ENCODE peak calls at places on chromosomes 3 and 15, in seven cellular contexts. One of them, this sample, is unnamed.

GRCh38 chr3:16085884-16086608 is 88.4 kb upstream of the GALNT15 start:
- DNase-seq in mesendoderm: no peak
- DNase-seq in trophoblast cell: no peak
- DNase-seq in neuronal stem cell: no peak
- DNase-seq in IMR-90: no peak
- DNase-seq in H1: no peak
- DNase-seq in mesenchymal stem cell: no peak
- DNase-seq in this sample: no peak

GRCh38 chr3:46191730-46192129 is 16.4 kb downstream of the CCR1 start:
- DNase-seq in H1: no peak
- DNase-seq in neuronal stem cell: no peak
- DNase-seq in mesenchymal stem cell: no peak
- DNase-seq in trophoblast cell: no peak
- DNase-seq in IMR-90: no peak
- DNase-seq in mesendoderm: no peak
- DNase-seq in this sample: no peak

GRCh38 chr3:32959370-32959769 is 7.9 kb downstream of the CCR4 start:
- DNase-seq in H1: peak
- DNase-seq in neuronal stem cell: no peak
- DNase-seq in IMR-90: no peak
- DNase-seq in mesenchymal stem cell: no peak
- DNase-seq in trophoblast cell: no peak
- DNase-seq in mesendoderm: peak
- DNase-seq in this sample: peak

GRCh38 chr15:77851696-77852095 is 219.0 kb upstream of the LINGO1 start:
- DNase-seq in neuronal stem cell: no peak
- DNase-seq in trophoblast cell: no peak
- DNase-seq in mesendoderm: no peak
- DNase-seq in IMR-90: no peak
- DNase-seq in mesenchymal stem cell: no peak
- DNase-seq in H1: no peak
- DNase-seq in this sample: peak

GRCh38 chr3:10485380-10485779 is 20.0 kb downstream of the ATP2B2 start:
- DNase-seq in H1: no peak
- DNase-seq in trophoblast cell: no peak
- DNase-seq in IMR-90: no peak
- DNase-seq in neuronal stem cell: no peak
- DNase-seq in mesenchymal stem cell: no peak
- DNase-seq in mesendoderm: no peak
- DNase-seq in this sample: no peak

GRCh38 chr15:22895465-22896190 is 57.2 kb downstream of the NIPA2 start:
- DNase-seq in trophoblast cell: peak
- DNase-seq in H1: no peak
- DNase-seq in mesendoderm: peak
- DNase-seq in IMR-90: peak
- DNase-seq in neuronal stem cell: no peak
- DNase-seq in mesenchymal stem cell: no peak
- DNase-seq in this sample: no peak

GRCh38 chr3:35633332-35634124 is 5.8 kb upstream of the ARPP21 start:
- DNase-seq in H1: no peak
- DNase-seq in IMR-90: no peak
- DNase-seq in mesendoderm: no peak
- DNase-seq in neuronal stem cell: no peak
- DNase-seq in mesenchymal stem cell: no peak
- DNase-seq in trophoblast cell: no peak
- DNase-seq in this sample: no peak

GRCh38 chr3:8737823-8738222 is 4.2 kb downstream of the CAV3 start:
- DNase-seq in mesenchymal stem cell: no peak
- DNase-seq in trophoblast cell: peak
- DNase-seq in neuronal stem cell: no peak
- DNase-seq in IMR-90: no peak
- DNase-seq in H1: no peak
- DNase-seq in mesendoderm: no peak
- DNase-seq in this sample: no peak

GRCh38 chr3:108345492-108346205 is 49.3 kb downstream of the HHLA2 start:
- DNase-seq in trophoblast cell: peak
- DNase-seq in mesendoderm: peak
- DNase-seq in mesenchymal stem cell: no peak
- DNase-seq in neuronal stem cell: no peak
- DNase-seq in IMR-90: peak
- DNase-seq in H1: no peak
- DNase-seq in this sample: no peak

GRCh38 chr3:14150491-14151230 is 25.8 kb downstream of the TMEM43 start:
- DNase-seq in mesendoderm: no peak
- DNase-seq in H1: no peak
- DNase-seq in neuronal stem cell: no peak
- DNase-seq in mesenchymal stem cell: no peak
- DNase-seq in trophoblast cell: no peak
- DNase-seq in IMR-90: peak
- DNase-seq in this sample: peak

GRCh38 chr3:195609229-195609628 is 25.5 kb upstream of the APOD start:
- DNase-seq in trophoblast cell: no peak
- DNase-seq in neuronal stem cell: no peak
- DNase-seq in mesenchymal stem cell: no peak
- DNase-seq in mesendoderm: no peak
- DNase-seq in H1: no peak
- DNase-seq in IMR-90: no peak
- DNase-seq in this sample: no peak

GRCh38 chr15:89807689-89808088 is 7.0 kb downstream of the ANPEP start:
- DNase-seq in mesendoderm: no peak
- DNase-seq in IMR-90: no peak
- DNase-seq in neuronal stem cell: no peak
- DNase-seq in H1: no peak
- DNase-seq in trophoblast cell: no peak
- DNase-seq in mesenchymal stem cell: no peak
- DNase-seq in this sample: no peak

GRCh38 chr3:24526640-24527237 is 32.1 kb upstream of the THRB start:
- DNase-seq in H1: no peak
- DNase-seq in IMR-90: no peak
- DNase-seq in mesendoderm: peak
- DNase-seq in neuronal stem cell: no peak
- DNase-seq in mesenchymal stem cell: no peak
- DNase-seq in trophoblast cell: no peak
- DNase-seq in this sample: no peak

GRCh38 chr3:17874630-17875029 is 132.2 kb upstream of the TBC1D5 start:
- DNase-seq in trophoblast cell: no peak
- DNase-seq in H1: no peak
- DNase-seq in neuronal stem cell: no peak
- DNase-seq in mesenchymal stem cell: no peak
- DNase-seq in mesendoderm: no peak
- DNase-seq in IMR-90: no peak
- DNase-seq in this sample: no peak

GRCh38 chr3:112514527-112515128 is 15.4 kb upstream of the BTLA start:
- DNase-seq in trophoblast cell: no peak
- DNase-seq in IMR-90: peak
- DNase-seq in mesenchymal stem cell: peak
- DNase-seq in H1: no peak
- DNase-seq in mesendoderm: no peak
- DNase-seq in neuronal stem cell: no peak
- DNase-seq in this sample: no peak

GRCh38 chr15:99268431-99268830 is 17.1 kb downstream of the LRRC28 start:
- DNase-seq in trophoblast cell: no peak
- DNase-seq in mesenchymal stem cell: no peak
- DNase-seq in mesendoderm: no peak
- DNase-seq in IMR-90: no peak
- DNase-seq in H1: no peak
- DNase-seq in neuronal stem cell: no peak
- DNase-seq in this sample: no peak

GRCh38 chr3:67037615-67038014 is 39.5 kb downstream of the KBTBD8 start:
- DNase-seq in mesenchymal stem cell: peak
- DNase-seq in neuronal stem cell: no peak
- DNase-seq in H1: no peak
- DNase-seq in trophoblast cell: peak
- DNase-seq in IMR-90: peak
- DNase-seq in mesendoderm: no peak
- DNase-seq in this sample: no peak

GRCh38 chr15:95869920-95870319 is 460.6 kb upstream of the NR2F2 start:
- DNase-seq in mesenchymal stem cell: no peak
- DNase-seq in IMR-90: no peak
- DNase-seq in trophoblast cell: no peak
- DNase-seq in H1: no peak
- DNase-seq in mesendoderm: no peak
- DNase-seq in neuronal stem cell: no peak
- DNase-seq in this sample: no peak

GRCh38 chr3:59189561-59190338 is 139.9 kb upstream of the CFAP20DC start:
- DNase-seq in IMR-90: peak
- DNase-seq in H1: no peak
- DNase-seq in trophoblast cell: peak
- DNase-seq in mesenchymal stem cell: peak
- DNase-seq in mesendoderm: peak
- DNase-seq in neuronal stem cell: no peak
- DNase-seq in this sample: no peak

GRCh38 chr15:101056366-101057334 is 137.5 kb downstream of the LRRK1 start:
- DNase-seq in mesendoderm: no peak
- DNase-seq in mesenchymal stem cell: no peak
- DNase-seq in neuronal stem cell: no peak
- DNase-seq in IMR-90: no peak
- DNase-seq in trophoblast cell: no peak
- DNase-seq in H1: peak
- DNase-seq in this sample: no peak

GRCh38 chr3:197308591-197308990 is 10.2 kb upstream of the DLG1 start:
- DNase-seq in neuronal stem cell: no peak
- DNase-seq in trophoblast cell: no peak
- DNase-seq in IMR-90: peak
- DNase-seq in mesendoderm: no peak
- DNase-seq in H1: no peak
- DNase-seq in mesenchymal stem cell: peak
- DNase-seq in this sample: no peak

GRCh38 chr3:43629741-43630140 is 7.9 kb upstream of the ANO10 start:
- DNase-seq in trophoblast cell: no peak
- DNase-seq in H1: no peak
- DNase-seq in mesenchymal stem cell: no peak
- DNase-seq in mesendoderm: no peak
- DNase-seq in neuronal stem cell: no peak
- DNase-seq in IMR-90: peak
- DNase-seq in this sample: no peak

DNA sequence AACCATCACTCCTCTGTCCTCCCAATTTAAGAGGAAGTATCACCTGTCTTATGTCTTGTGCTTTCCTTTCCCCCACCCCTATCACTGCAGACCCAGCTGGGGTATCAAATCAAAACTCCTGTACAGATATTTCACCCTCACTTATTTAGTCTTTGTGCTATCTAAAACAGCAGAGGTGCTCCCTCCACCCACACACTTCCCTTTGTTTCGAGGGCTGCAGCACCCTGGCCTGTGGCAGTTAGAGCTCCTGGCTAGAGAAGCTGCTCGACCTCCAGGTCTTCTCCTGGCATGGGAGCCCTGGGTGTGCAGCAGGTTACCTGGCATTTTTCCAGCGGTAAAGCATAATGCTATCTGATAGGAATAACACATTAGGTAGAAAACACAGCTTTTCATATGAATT is 181.4 kb upstream of the BCL6 start:
- DNase-seq in trophoblast cell: no peak
- DNase-seq in neuronal stem cell: no peak
- DNase-seq in mesenchymal stem cell: no peak
- DNase-seq in IMR-90: no peak
- DNase-seq in H1: no peak
- DNase-seq in mesendoderm: no peak
- DNase-seq in this sample: no peak
- H3K4ac ChIP-seq in trophoblast cell: no peak
- H3K4ac ChIP-seq in neuronal stem cell: no peak
- H3K4ac ChIP-seq in mesenchymal stem cell: no peak
- H3K4ac ChIP-seq in IMR-90: no peak
- H3K4ac ChIP-seq in H1: no peak
- H3K4ac ChIP-seq in mesendoderm: no peak
- H3K4ac ChIP-seq in this sample: no peak

GRCh38 chr3:187713504-187713903 is 11.1 kb upstream of the RTP2 start:
- DNase-seq in mesendoderm: peak
- DNase-seq in H1: no peak
- DNase-seq in neuronal stem cell: no peak
- DNase-seq in trophoblast cell: no peak
- DNase-seq in mesenchymal stem cell: peak
- DNase-seq in IMR-90: peak
- DNase-seq in this sample: no peak
- H3K4ac ChIP-seq in mesendoderm: no peak
- H3K4ac ChIP-seq in H1: no peak
- H3K4ac ChIP-seq in neuronal stem cell: no peak
- H3K4ac ChIP-seq in trophoblast cell: no peak
- H3K4ac ChIP-seq in mesenchymal stem cell: no peak
- H3K4ac ChIP-seq in IMR-90: no peak
- H3K4ac ChIP-seq in this sample: no peak

DNA sequence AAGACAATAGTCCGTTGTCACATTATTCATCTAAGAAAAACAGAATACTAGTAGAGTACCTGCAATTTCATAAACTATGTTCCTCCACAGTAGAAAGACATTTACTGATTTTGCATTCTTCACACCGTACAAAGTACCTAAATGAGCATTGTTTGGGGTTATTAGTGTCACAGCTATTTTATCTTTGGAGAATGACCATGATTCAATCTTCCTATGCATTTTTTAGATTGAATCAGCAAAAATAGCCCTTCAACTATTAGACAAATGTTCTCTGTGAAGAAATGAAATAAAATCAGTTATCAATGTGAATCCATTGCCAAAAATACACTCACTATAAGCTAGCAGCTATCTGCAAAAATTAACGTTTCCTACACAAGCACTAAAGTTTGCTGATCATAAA is 176.6 kb downstream of the PLCH1 start:
- DNase-seq in IMR-90: no peak
- DNase-seq in neuronal stem cell: no peak
- DNase-seq in trophoblast cell: peak
- DNase-seq in H1: no peak
- DNase-seq in mesenchymal stem cell: no peak
- DNase-seq in mesendoderm: no peak
- DNase-seq in this sample: no peak
- H3K4ac ChIP-seq in IMR-90: no peak
- H3K4ac ChIP-seq in neuronal stem cell: no peak
- H3K4ac ChIP-seq in trophoblast cell: no peak
- H3K4ac ChIP-seq in H1: no peak
- H3K4ac ChIP-seq in mesenchymal stem cell: no peak
- H3K4ac ChIP-seq in mesendoderm: no peak
- H3K4ac ChIP-seq in this sample: no peak

DNA sequence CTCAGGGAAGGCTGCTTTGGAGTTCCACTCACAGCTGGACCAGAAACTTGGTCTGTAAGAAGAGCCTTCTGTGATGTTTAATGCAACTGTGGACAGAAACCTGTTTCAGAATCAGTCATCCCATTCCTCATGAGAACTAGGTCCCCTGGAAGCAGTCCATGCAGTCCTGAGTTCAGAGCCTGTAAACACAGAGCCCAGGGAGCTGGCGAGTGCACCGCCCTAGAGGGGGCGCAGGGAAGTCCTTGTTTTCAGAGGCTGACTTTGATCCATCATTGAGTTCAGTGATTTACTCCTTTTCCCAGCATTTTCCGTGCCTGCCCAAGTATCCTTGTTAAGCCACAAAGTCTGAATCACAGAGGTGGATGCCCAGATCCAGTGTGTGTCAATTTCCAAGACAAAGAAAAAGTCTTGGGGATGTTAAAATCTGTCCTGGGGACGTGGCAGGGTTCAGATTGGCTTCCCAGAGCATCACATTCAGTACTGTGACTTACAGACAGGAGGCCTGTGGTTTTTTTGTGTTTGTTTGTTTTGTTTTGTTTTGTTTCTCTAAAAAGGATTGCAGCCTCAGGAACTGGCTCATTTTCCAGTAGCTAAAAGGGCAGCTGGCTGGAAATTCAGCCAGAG is 9.8 kb upstream of the TXNRD3 start:
- DNase-seq in IMR-90: peak
- DNase-seq in mesendoderm: peak
- DNase-seq in trophoblast cell: no peak
- DNase-seq in H1: no peak
- DNase-seq in mesenchymal stem cell: peak
- DNase-seq in neuronal stem cell: no peak
- DNase-seq in this sample: peak
- H3K4ac ChIP-seq in IMR-90: no peak
- H3K4ac ChIP-seq in mesendoderm: no peak
- H3K4ac ChIP-seq in trophoblast cell: no peak
- H3K4ac ChIP-seq in H1: no peak
- H3K4ac ChIP-seq in mesenchymal stem cell: no peak
- H3K4ac ChIP-seq in neuronal stem cell: no peak
- H3K4ac ChIP-seq in this sample: no peak

This sample was measured in H9.